ENCODE peak calls at places on chromosomes 5 and 9, in four cellular contexts. K is GM12878, I is HEK293T, Y is HepG2. E is an unnamed sample.
A peak's percentile ranks its signal among the peaks of the same experiment; 100 is the strongest.

GRCh38 chr5:150632305-150633160 is 7.9 kb upstream of the SYNPO start:
- DNase-seq in K (no peak), I (no peak), Y (no peak), E (no peak)

GRCh38 chr5:80291776-80292175 is 28.0 kb upstream of the SPZ1 start:
- DNase-seq in K (no peak), I (no peak), Y (no peak), E (no peak)

GRCh38 chr5:129249891-129250290 is 155.3 kb downstream of the ISOC1 start:
- DNase-seq in K (no peak), I (no peak), Y (no peak), E (no peak)

GRCh38 chr5:160023883-160024635 is 15.1 kb downstream of the TTC1 start:
- DNase-seq in K (no peak), I (no peak), Y (no peak), E (no peak)

GRCh38 chr9:109974143-109974917 is 194.3 kb downstream of the PALM2AKAP2 start:
- DNase-seq in K (peak; percentile 99), I (no peak), Y (no peak), E (no peak)

GRCh38 chr5:132501961-132502931 is 11.7 kb upstream of the IRF1 start:
- DNase-seq in K (no peak), I (no peak), Y (peak; percentile 41), E (no peak)

GRCh38 chr5:53397845-53398244 is 82.6 kb upstream of the FST start:
- DNase-seq in K (no peak), I (no peak), Y (no peak), E (no peak)

GRCh38 chr9:14313378-14313940 is 482 bp downstream of the NFIB start:
- DNase-seq in K (no peak), I (no peak), Y (no peak), E (no peak)

GRCh38 chr5:97528941-97529340 is 345.9 kb upstream of the RIOK2 start:
- DNase-seq in K (no peak), I (no peak), Y (no peak), E (no peak)

GRCh38 chr9:137077010-137077747 is at the start of gene UAP1L1:
- DNase-seq in K (no peak), I (peak; percentile 64), Y (no peak), E (peak; percentile 62)

GRCh38 chr5:5622806-5623205 is 200.3 kb downstream of the ICE1 start:
- DNase-seq in K (no peak), I (no peak), Y (no peak), E (no peak)

GRCh38 chr5:78706381-78706780 is 57.8 kb upstream of the LHFPL2 start:
- DNase-seq in K (no peak), I (no peak), Y (no peak), E (no peak)

GRCh38 chr5:72015103-72015548 is 92.1 kb upstream of the MAP1B start:
- DNase-seq in K (no peak), I (peak; percentile 21), Y (peak; percentile 24), E (peak; percentile 37)

GRCh38 chr9:36030871-36031270 is 5.8 kb upstream of the RECK start:
- DNase-seq in K (no peak), I (no peak), Y (no peak), E (no peak)

GRCh38 chr5:136620016-136620419 is 254.7 kb upstream of the TRPC7 start:
- DNase-seq in K (no peak), I (no peak), Y (no peak), E (peak; percentile 7)

GRCh38 chr5:56083286-56083854 is 88.6 kb upstream of the IL6ST start:
- DNase-seq in K (no peak), I (no peak), Y (no peak), E (no peak)

GRCh38 chr5:176319827-176320554 is 41.6 kb downstream of the KIAA1191 start:
- DNase-seq in K (no peak), I (no peak), Y (peak; percentile 18), E (no peak)

GRCh38 chr5:149378241-149378805 is 769 bp downstream of the IL17B start:
- DNase-seq in K (no peak), I (no peak), Y (no peak), E (no peak)

GRCh38 chr9:6669881-6670280 is 24.4 kb upstream of the GLDC start:
- DNase-seq in K (no peak), I (no peak), Y (no peak), E (no peak)

GRCh38 chr9:133536536-133536935 is 2.0 kb downstream of the ADAMTSL2 start:
- DNase-seq in K (no peak), I (no peak), Y (no peak), E (no peak)

GRCh38 chr9:137672907-137673791 is 54.3 kb downstream of the EHMT1 start:
- DNase-seq in K (peak; percentile 67), I (peak; percentile 70), Y (peak; percentile 44), E (peak; percentile 74)

GRCh38 chr9:108662090-108662875 is 193.5 kb downstream of the ACTL7B start:
- DNase-seq in K (no peak), I (no peak), Y (no peak), E (no peak)

GRCh38 chr9:18911714-18912342 is 121.2 kb downstream of the SAXO1 start:
- DNase-seq in K (no peak), I (no peak), Y (no peak), E (no peak)

GRCh38 chr9:135971892-135972291 is 10.7 kb upstream of the UBAC1 start:
- DNase-seq in K (no peak), I (peak; percentile 42), Y (peak; percentile 71), E (peak; percentile 78)

GRCh38 chr9:77598510-77598909 is 49.6 kb downstream of the GNA14 start:
- DNase-seq in K (no peak), I (no peak), Y (no peak), E (no peak)

GRCh38 chr5:36357391-36357790 is 55.7 kb upstream of the RANBP3L start:
- DNase-seq in K (no peak), I (no peak), Y (no peak), E (no peak)

GRCh38 chr5:66906021-66906420 is 290.6 kb downstream of the CD180 start:
- DNase-seq in K (no peak), I (no peak), Y (no peak), E (no peak)

GRCh38 chr5:150567031-150567680 is 59.2 kb downstream of the NDST1 start:
- DNase-seq in K (no peak), I (no peak), Y (no peak), E (no peak)

GRCh38 chr5:68884144-68884754 is 209.6 kb upstream of the SLC30A5 start:
- DNase-seq in K (no peak), I (no peak), Y (no peak), E (no peak)

GRCh38 chr9:136789523-136789937 is 1.6 kb upstream of the TMEM141 start:
- DNase-seq in K (no peak), I (no peak), Y (peak; percentile 89), E (peak; percentile 47)

GRCh38 chr5:32848681-32849080 is 137.6 kb downstream of the NPR3 start:
- DNase-seq in K (no peak), I (no peak), Y (no peak), E (no peak)

GRCh38 chr5:1778138-1779020 is 21.3 kb downstream of the MRPL36 start:
- DNase-seq in K (no peak), I (no peak), Y (no peak), E (no peak)
- TF ChIP-seq FOXK2 in K (no peak), I (no peak), Y (no peak), E (no peak)

GRCh38 chr5:178312900-178313299 is 80.3 kb upstream of the PHYKPL start:
- DNase-seq in K (no peak), I (no peak), Y (no peak), E (no peak)
- TF ChIP-seq FOXK2 in K (no peak), I (no peak), Y (no peak), E (no peak)

GRCh38 chr9:112074250-112075008 is 100.7 kb downstream of the SUSD1 start:
- DNase-seq in K (peak; percentile 84), I (peak; percentile 59), Y (peak; percentile 40), E (peak; percentile 41)

GRCh38 chr9:112064871-112065270 is 110.2 kb downstream of the SUSD1 start:
- DNase-seq in K (no peak), I (no peak), Y (no peak), E (no peak)

GRCh38 chr9:112065781-112066606 is 109.1 kb downstream of the SUSD1 start:
- DNase-seq in K (no peak), I (peak; percentile 31), Y (no peak), E (no peak)

GRCh38 chr9:112072721-112073553 is 102.2 kb downstream of the SUSD1 start:
- DNase-seq in K (no peak), I (no peak), Y (no peak), E (peak; percentile 87)

DNA sequence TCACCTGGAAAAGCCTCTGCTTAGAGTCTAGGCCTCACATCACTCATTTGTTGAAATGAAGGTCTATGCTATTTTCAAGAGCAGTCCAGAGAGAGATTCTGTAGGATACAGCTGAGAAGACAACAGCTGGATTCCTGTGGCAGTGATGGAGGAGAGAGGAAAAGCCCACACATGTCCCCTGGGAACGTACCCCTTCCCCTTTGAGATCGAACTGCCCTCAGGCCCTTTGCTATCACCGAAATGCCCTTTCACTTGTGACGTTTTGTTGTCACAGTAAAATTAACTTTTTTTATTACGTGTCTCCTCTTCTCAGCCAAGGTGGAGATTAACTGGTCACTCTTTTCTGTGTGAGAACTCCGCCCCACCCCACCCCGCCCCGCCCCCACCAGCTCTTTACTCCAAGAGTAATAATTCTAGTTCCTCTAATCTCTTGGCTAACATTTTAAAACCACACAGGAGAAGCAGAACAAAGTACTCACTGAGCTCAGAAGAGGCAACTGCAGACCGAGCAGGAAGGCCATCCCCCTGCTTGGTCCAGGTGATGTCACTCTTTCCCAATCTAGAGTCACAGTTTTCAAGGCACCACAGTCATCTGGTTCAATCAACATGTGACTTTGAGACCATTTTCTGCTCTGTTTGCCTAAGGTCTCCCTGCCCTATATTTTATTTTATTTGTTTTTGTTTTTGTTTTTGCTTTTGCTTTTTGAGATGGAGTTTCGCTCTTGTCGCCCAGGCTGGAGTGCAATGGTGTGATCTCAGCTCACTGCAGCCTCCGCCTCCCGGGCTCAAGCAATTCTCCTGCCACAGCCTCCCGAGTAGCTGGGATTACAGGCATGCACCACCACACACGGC is 105.6 kb downstream of the SUSD1 start:
- DNase-seq in K (peak; percentile 53), I (no peak), Y (peak; percentile 55), E (peak; percentile 34)
- TF ChIP-seq FOXK2 in K (no peak), I (no peak), Y (no peak), E (no peak)

DNA sequence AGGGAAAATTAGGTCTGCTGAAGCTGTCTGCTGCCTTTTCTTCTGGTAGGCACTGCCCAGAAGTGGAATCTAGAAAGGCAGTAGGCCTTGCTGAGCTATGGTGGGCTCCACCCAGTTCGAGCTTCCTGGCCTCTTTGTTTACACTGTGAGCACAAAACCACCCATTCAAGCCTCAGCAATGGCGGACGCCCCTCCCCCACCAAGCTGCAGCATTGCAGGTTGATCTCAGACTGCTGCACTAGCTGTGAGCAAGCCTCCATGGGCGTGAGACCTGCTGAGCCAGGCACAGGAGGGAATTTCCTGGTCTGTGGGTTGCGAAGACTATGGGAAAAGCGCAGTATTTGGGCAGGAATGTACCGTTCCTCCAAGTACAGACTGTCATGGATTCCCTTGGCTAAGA is 18.5 kb downstream of the AGTPBP1 start:
- DNase-seq in K (no peak), I (no peak), Y (peak; percentile 90), E (no peak)
- TF ChIP-seq FOXK2 in K (no peak), I (no peak), Y (no peak), E (no peak)

GRCh38 chr5:158302029-158302428 is 443.1 kb upstream of the CLINT1 start:
- DNase-seq in K (no peak), I (no peak), Y (no peak), E (no peak)

GRCh38 chr5:158301186-158301585 is 442.2 kb upstream of the CLINT1 start:
- DNase-seq in K (no peak), I (no peak), Y (no peak), E (no peak)

GRCh38 chr5:158303883-158304282 is 444.9 kb upstream of the CLINT1 start:
- DNase-seq in K (no peak), I (no peak), Y (no peak), E (no peak)

GRCh38 chr5:158303261-158303660 is 444.3 kb upstream of the CLINT1 start:
- DNase-seq in K (no peak), I (no peak), Y (no peak), E (no peak)
- TF ChIP-seq FOXK2 in K (no peak), I (no peak), Y (no peak), E (no peak)

GRCh38 chr5:130992095-130992494 is 173.0 kb downstream of the HINT1 start:
- DNase-seq in K (no peak), I (no peak), Y (no peak), E (no peak)
- TF ChIP-seq FOXK2 in K (no peak), I (no peak), Y (no peak), E (no peak)

E was measured in K562.